ENCODE peak calls at places on chromosomes 4 and X, in four cellular contexts. One of them, this sample, is unnamed.

GRCh38 chr4:74055096-74055495 is 16.6 kb upstream of the CXCL3 start:
- DNase-seq in GM12878: no peak
- DNase-seq in K562: peak
- DNase-seq in HepG2: no peak
- DNase-seq in this sample: no peak

GRCh38 chr4:31458813-31459212 is 738.6 kb downstream of the PCDH7 start:
- DNase-seq in K562: no peak
- DNase-seq in HepG2: no peak
- DNase-seq in GM12878: no peak
- DNase-seq in this sample: no peak

GRCh38 chr4:15336410-15337184 is 91.2 kb upstream of the C1QTNF7 start:
- DNase-seq in GM12878: no peak
- DNase-seq in HepG2: no peak
- DNase-seq in K562: no peak
- DNase-seq in this sample: no peak

GRCh38 chr4:55765070-55765469 is 54.5 kb upstream of the EXOC1L start:
- DNase-seq in HepG2: no peak
- DNase-seq in GM12878: no peak
- DNase-seq in K562: no peak
- DNase-seq in this sample: no peak

GRCh38 chr4:151887151-151887815 is 126.5 kb upstream of the GATB start:
- DNase-seq in HepG2: no peak
- DNase-seq in GM12878: peak
- DNase-seq in K562: no peak
- DNase-seq in this sample: no peak

GRCh38 chrX:9745417-9746115 is 20.1 kb downstream of the GPR143 start:
- DNase-seq in K562: peak
- DNase-seq in HepG2: no peak
- DNase-seq in GM12878: no peak
- DNase-seq in this sample: no peak

GRCh38 chrX:97159916-97160800 is 276.4 kb downstream of the RPA4 start:
- DNase-seq in HepG2: peak
- DNase-seq in K562: no peak
- DNase-seq in GM12878: no peak
- DNase-seq in this sample: no peak

GRCh38 chr4:182113774-182114173 is 129.4 kb upstream of the TENM3 start:
- DNase-seq in HepG2: no peak
- DNase-seq in K562: no peak
- DNase-seq in GM12878: no peak
- DNase-seq in this sample: no peak

GRCh38 chr4:14184265-14184664 is 556.7 kb upstream of the BOD1L1 start:
- DNase-seq in GM12878: no peak
- DNase-seq in K562: no peak
- DNase-seq in HepG2: no peak
- DNase-seq in this sample: peak
- TF ChIP-seq JUND in GM12878: no peak
- TF ChIP-seq JUND in K562: no peak
- TF ChIP-seq JUND in HepG2: no peak
- TF ChIP-seq JUND in this sample: no peak

GRCh38 chrX:17595456-17596035 is 141.7 kb upstream of the SCML1 start:
- DNase-seq in HepG2: no peak
- DNase-seq in K562: no peak
- DNase-seq in GM12878: no peak
- DNase-seq in this sample: no peak

GRCh38 chrX:17596051-17596450 is 141.2 kb upstream of the SCML1 start:
- DNase-seq in K562: no peak
- DNase-seq in HepG2: no peak
- DNase-seq in GM12878: no peak
- DNase-seq in this sample: no peak

GRCh38 chrX:17601816-17602215 is 135.5 kb upstream of the SCML1 start:
- DNase-seq in GM12878: no peak
- DNase-seq in HepG2: no peak
- DNase-seq in K562: no peak
- DNase-seq in this sample: no peak

GRCh38 chrX:17596546-17597205 is 140.6 kb upstream of the SCML1 start:
- DNase-seq in HepG2: no peak
- DNase-seq in GM12878: no peak
- DNase-seq in K562: no peak
- DNase-seq in this sample: no peak

DNA sequence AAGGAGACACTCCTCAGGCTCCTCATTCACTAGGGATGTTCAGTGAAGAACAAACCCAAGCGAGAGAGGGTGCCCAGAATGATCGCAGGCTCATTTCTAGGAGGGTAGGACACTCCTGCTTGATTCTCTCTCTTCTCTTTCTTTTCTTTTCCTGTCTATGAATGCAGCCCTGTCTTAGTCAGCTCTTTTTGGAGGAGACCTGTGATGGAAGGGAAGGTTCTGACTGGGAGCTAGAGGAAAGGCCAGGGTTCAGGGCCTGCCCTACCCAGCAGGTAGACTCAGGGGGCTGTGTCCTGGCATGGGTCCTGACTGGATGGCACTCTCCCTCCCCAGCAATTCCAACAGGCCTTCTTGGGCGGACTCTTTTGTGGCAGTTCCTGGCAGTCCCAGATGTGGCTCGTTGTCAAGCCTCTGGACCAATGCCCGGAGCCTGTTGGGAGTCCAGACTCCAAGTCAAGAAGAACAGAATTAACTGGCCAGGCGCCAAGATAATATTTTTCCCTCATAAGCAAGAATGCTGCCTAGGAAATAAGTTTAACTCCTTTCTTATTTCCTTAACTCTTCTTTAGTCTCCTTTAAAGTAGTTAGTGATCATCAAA is 139.4 kb upstream of the SCML1 start:
- DNase-seq in GM12878: no peak
- DNase-seq in HepG2: no peak
- DNase-seq in K562: no peak
- DNase-seq in this sample: peak
- TF ChIP-seq FOXM1 in GM12878: no peak
- TF ChIP-seq FOXM1 in HepG2: no peak
- TF ChIP-seq FOXM1 in K562: no peak
- TF ChIP-seq FOXM1 in this sample: no peak

DNA sequence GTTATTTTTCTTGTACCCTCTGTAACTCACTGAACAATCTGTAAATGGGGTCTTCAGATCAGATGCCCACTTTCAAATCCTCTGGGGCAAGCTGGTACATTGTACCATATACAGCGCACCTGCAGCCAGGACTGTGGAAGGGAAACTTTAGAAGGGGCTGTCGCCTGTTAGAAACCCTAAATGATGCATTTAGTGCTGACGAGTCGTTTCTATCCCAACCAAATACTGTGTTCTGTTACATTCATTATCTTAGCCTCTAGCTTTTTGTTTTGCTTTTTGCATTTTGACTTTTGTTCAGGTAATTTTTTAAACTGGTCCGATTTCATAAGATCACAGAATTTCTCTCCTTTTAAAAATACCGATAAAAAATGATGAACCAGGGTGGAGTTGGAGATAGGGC is 66.4 kb upstream of the AGA start:
- DNase-seq in HepG2: no peak
- DNase-seq in GM12878: no peak
- DNase-seq in K562: no peak
- DNase-seq in this sample: no peak
- TF ChIP-seq RAD21 in HepG2: no peak
- TF ChIP-seq RAD21 in GM12878: no peak
- TF ChIP-seq RAD21 in K562: no peak
- TF ChIP-seq RAD21 in this sample: no peak

GRCh38 chrX:119757979-119758681 is at the start of gene SOWAHD:
- DNase-seq in HepG2: peak
- DNase-seq in K562: peak
- DNase-seq in GM12878: no peak
- DNase-seq in this sample: peak
- TF ChIP-seq JUND in HepG2: no peak
- TF ChIP-seq JUND in K562: no peak
- TF ChIP-seq JUND in GM12878: no peak
- TF ChIP-seq JUND in this sample: no peak

GRCh38 chr4:6779667-6780565 is 2.6 kb upstream of the KIAA0232 start:
- DNase-seq in GM12878: no peak
- DNase-seq in K562: peak
- DNase-seq in HepG2: peak
- DNase-seq in this sample: no peak
- TF ChIP-seq FOXM1 in GM12878: no peak
- TF ChIP-seq FOXM1 in K562: no peak
- TF ChIP-seq FOXM1 in HepG2: no peak
- TF ChIP-seq FOXM1 in this sample: no peak

GRCh38 chr4:24753519-24753918 is 41.9 kb upstream of the SOD3 start:
- DNase-seq in HepG2: no peak
- DNase-seq in GM12878: no peak
- DNase-seq in K562: no peak
- DNase-seq in this sample: no peak
- TF ChIP-seq RAD21 in HepG2: no peak
- TF ChIP-seq RAD21 in GM12878: no peak
- TF ChIP-seq RAD21 in K562: no peak
- TF ChIP-seq RAD21 in this sample: no peak

GRCh38 chr4:7275490-7276154 is 83.3 kb downstream of the SORCS2 start:
- DNase-seq in K562: no peak
- DNase-seq in GM12878: no peak
- DNase-seq in HepG2: no peak
- DNase-seq in this sample: no peak
- TF ChIP-seq JUND in K562: no peak
- TF ChIP-seq JUND in GM12878: no peak
- TF ChIP-seq JUND in HepG2: no peak
- TF ChIP-seq JUND in this sample: no peak

GRCh38 chr4:2361366-2362285 is 56.8 kb downstream of the ZFYVE28 start:
- DNase-seq in HepG2: no peak
- DNase-seq in GM12878: no peak
- DNase-seq in K562: peak
- DNase-seq in this sample: no peak
- TF ChIP-seq FOXM1 in HepG2: no peak
- TF ChIP-seq FOXM1 in GM12878: no peak
- TF ChIP-seq FOXM1 in K562: no peak
- TF ChIP-seq FOXM1 in this sample: no peak

GRCh38 chrX:114338870-114339269 is 245.0 kb upstream of the HTR2C start:
- DNase-seq in HepG2: no peak
- DNase-seq in K562: no peak
- DNase-seq in GM12878: no peak
- DNase-seq in this sample: no peak

GRCh38 chrX:114344756-114345155 is 239.1 kb upstream of the HTR2C start:
- DNase-seq in K562: peak
- DNase-seq in GM12878: no peak
- DNase-seq in HepG2: peak
- DNase-seq in this sample: peak
- TF ChIP-seq RAD21 in K562: peak
- TF ChIP-seq RAD21 in GM12878: peak
- TF ChIP-seq RAD21 in HepG2: no peak
- TF ChIP-seq RAD21 in this sample: peak

GRCh38 chr4:121827851-121828250 is 4.2 kb upstream of the CCNA2 start:
- DNase-seq in K562: peak
- DNase-seq in HepG2: no peak
- DNase-seq in GM12878: no peak
- DNase-seq in this sample: no peak
- TF ChIP-seq JUND in K562: peak
- TF ChIP-seq JUND in HepG2: no peak
- TF ChIP-seq JUND in GM12878: no peak
- TF ChIP-seq JUND in this sample: peak

This sample was measured in SK-N-SH.